ENCODE peak calls at places on chromosomes 4 and X, in four cellular contexts. P is H1, M is neural progenitor cell, U is lower leg skin. D is an unnamed sample.

GRCh38 chr4:113773014-113773413 is 11.5 kb upstream of the CAMK2D start:
- DNase-seq in P (no peak), M (no peak), U (no peak), D (no peak)

GRCh38 chr4:100949350-100949935 is 397.9 kb downstream of the PPP3CA start:
- DNase-seq in P (no peak), M (no peak), U (no peak), D (no peak)

GRCh38 chrX:9729161-9729885 is 36.3 kb downstream of the GPR143 start:
- DNase-seq in P (no peak), M (no peak), U (no peak), D (no peak)

GRCh38 chr4:183861426-183861825 is 43.7 kb upstream of the STOX2 start:
- DNase-seq in P (no peak), M (no peak), U (no peak), D (no peak)

GRCh38 chrX:45329217-45329616 is 128.5 kb upstream of the DIPK2B start:
- DNase-seq in P (no peak), M (no peak), U (no peak), D (no peak)

GRCh38 chrX:107076158-107076557 is 42.5 kb downstream of the RBM41 start:
- DNase-seq in P (no peak), M (no peak), U (no peak), D (no peak)

GRCh38 chr4:81807927-81808672 is 336.4 kb upstream of the RASGEF1B start:
- DNase-seq in P (no peak), M (no peak), U (no peak), D (no peak)

GRCh38 chrX:150544222-150544787 is 24.1 kb upstream of the MTM1 start:
- DNase-seq in P (no peak), M (peak), U (peak), D (no peak)

GRCh38 chr4:147339116-147339515 is 141.8 kb upstream of the EDNRA start:
- DNase-seq in P (no peak), M (no peak), U (no peak), D (no peak)

GRCh38 chr4:138455097-138455496 is 212.9 kb upstream of the SLC7A11 start:
- DNase-seq in P (no peak), M (no peak), U (no peak), D (no peak)

GRCh38 chr4:53586121-53586816 is 5.0 kb downstream of the LNX1 start:
- DNase-seq in P (no peak), M (no peak), U (no peak), D (peak)

GRCh38 chr4:138035781-138036258 is 206.3 kb downstream of the SLC7A11 start:
- DNase-seq in P (no peak), M (peak), U (no peak), D (peak)

GRCh38 chr4:37835031-37835430 is 8.5 kb downstream of the PGM2 start:
- DNase-seq in P (no peak), M (no peak), U (no peak), D (no peak)

GRCh38 chrX:920234-920799 is 289.7 kb downstream of the SHOX start:
- DNase-seq in P (no peak), M (no peak), U (no peak), D (no peak)

GRCh38 chr4:183240581-183241321 is 79.3 kb downstream of the CLDN22 start:
- DNase-seq in P (no peak), M (no peak), U (no peak), D (no peak)

GRCh38 chrX:47597222-47597621 is 15.0 kb downstream of the TIMP1 start:
- DNase-seq in P (no peak), M (no peak), U (no peak), D (no peak)

GRCh38 chrX:120120223-120120622 is 4.5 kb upstream of the RHOXF1 start:
- DNase-seq in P (no peak), M (no peak), U (no peak), D (no peak)

GRCh38 chrX:9390121-9390520 is 74.7 kb upstream of the TBL1X start:
- DNase-seq in P (no peak), M (no peak), U (no peak), D (no peak)

GRCh38 chrX:69314436-69315348 is 149.4 kb upstream of the PJA1 start:
- DNase-seq in P (no peak), M (peak), U (peak), D (no peak)

DNA sequence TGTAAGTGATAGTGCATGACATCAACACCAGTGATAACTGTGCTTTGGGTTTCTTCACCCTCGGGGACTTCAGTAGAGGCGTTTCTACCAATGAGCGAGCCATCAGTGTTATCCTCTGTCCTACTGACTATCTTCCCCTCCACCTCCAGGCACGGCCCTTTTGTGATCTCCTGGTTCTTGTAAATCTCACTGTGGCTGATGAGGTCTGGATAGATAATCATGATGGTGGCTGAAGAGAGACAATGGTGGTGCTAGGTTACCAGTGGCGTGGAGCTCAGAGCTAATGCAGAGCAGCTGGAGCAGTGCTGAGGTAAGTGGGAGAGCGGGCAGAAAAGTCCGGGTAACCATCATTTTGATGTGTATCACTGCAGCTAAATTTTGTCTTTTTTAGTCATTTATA is 816.6 kb downstream of the GLUD2 start:
- DNase-seq in P (no peak), M (no peak), U (peak), D (no peak)
- TF ChIP-seq CTCF in P (no peak), M (no peak), U (no peak), D (no peak)

DNA sequence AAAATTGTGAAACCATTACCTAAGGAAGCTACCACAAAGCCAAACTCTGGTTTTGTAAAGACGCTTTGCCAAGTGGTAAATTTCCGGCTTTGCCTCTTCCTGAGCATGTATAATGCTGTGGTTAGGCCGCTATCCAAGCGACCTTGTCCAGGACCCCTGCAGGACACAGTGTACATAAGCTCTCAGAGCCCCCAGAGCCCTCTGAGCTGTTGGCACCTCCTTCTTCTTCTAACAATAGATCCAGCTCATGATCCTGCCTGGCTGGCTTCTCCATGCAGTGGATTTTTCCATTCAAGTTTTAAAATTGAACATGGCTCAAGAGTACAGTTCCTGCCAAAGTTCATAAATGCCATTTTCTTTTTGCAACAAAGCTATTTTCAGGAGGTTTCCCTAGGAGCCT is 326.7 kb downstream of the MAPK10 start:
- DNase-seq in P (no peak), M (no peak), U (no peak), D (peak)
- TF ChIP-seq CTCF in P (no peak), M (no peak), U (no peak), D (no peak)

DNA sequence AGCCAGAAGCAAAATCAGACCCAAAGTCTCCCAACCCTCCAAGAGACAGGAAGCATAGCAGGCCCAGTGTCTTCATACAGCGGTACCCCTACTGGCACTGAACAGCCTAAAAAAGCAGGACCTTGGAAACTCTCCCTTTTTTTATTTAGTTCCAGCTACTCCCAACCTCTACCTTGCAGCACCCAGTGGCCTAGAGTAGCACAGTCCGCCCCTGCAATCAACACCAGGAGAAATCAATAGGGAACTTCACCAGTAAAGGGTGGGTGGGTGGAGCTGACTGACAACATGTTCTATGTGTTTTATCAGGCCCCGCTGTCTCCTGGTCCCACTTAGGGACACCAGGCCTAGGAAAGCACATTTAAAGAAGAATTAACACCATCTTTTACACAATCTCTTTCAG is 378.5 kb upstream of the CT83 start:
- DNase-seq in P (no peak), M (no peak), U (no peak), D (no peak)
- TF ChIP-seq CTCF in P (no peak), M (no peak), U (no peak), D (no peak)

DNA sequence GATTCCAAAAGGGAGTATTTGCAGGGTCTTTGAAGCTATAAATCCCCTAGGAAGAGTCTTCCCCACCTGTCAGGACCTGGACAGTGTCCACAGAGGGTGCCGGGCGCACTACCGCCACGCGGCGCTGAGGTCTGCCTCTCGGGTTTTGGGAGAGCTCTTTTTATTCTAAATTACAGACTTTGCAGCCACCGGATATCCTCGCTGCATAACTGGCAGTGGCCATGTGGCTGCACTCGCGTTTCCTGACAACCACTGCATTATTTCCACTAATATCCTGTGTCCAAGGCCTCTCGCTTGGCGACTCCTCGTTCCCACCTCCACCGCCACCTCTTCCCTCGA is 608 bp upstream of the TMEM131L start:
- DNase-seq in P (no peak), M (peak), U (no peak), D (peak)
- TF ChIP-seq CTCF in P (no peak), M (no peak), U (no peak), D (no peak)

GRCh38 chr4:19983072-19983471 is 268.6 kb upstream of the SLIT2 start:
- DNase-seq in P (no peak), M (no peak), U (no peak), D (no peak)
- TF ChIP-seq CTCF in P (no peak), M (no peak), U (no peak), D (no peak)

DNA sequence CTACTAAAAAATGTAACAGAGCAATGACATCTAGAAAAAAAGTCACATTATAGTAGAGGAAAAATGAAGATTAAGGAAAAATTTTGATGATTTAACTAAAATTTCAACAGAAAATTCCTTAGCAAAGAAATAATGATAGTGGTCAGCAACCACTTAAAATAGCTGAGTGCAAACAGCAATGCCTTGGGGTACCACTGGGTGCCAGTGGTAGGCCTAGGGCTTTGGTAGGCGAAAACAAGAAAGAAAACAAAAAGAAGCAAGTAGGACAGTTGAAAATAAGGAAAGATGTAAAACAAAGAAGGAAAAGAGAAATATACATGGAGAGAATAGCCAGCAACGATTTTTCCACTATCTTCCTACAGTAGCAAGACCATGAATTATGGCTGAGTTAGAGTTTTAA is 313.5 kb upstream of the IRS4 start:
- DNase-seq in P (no peak), M (peak), U (no peak), D (no peak)
- TF ChIP-seq CTCF in P (peak), M (peak), U (no peak), D (no peak)

GRCh38 chrX:49842603-49843002 is 13.5 kb downstream of the PAGE4 start:
- DNase-seq in P (no peak), M (no peak), U (no peak), D (no peak)

GRCh38 chrX:49844622-49845021 is 15.5 kb downstream of the PAGE4 start:
- DNase-seq in P (no peak), M (no peak), U (no peak), D (no peak)

GRCh38 chrX:49846004-49846403 is 16.9 kb downstream of the PAGE4 start:
- DNase-seq in P (no peak), M (no peak), U (no peak), D (no peak)

GRCh38 chrX:49838374-49838773 is 9.3 kb downstream of the PAGE4 start:
- DNase-seq in P (no peak), M (peak), U (no peak), D (no peak)

GRCh38 chrX:49840679-49841078 is 11.6 kb downstream of the PAGE4 start:
- DNase-seq in P (peak), M (peak), U (no peak), D (peak)
- TF ChIP-seq CTCF in P (peak), M (peak), U (no peak), D (no peak)

DNA sequence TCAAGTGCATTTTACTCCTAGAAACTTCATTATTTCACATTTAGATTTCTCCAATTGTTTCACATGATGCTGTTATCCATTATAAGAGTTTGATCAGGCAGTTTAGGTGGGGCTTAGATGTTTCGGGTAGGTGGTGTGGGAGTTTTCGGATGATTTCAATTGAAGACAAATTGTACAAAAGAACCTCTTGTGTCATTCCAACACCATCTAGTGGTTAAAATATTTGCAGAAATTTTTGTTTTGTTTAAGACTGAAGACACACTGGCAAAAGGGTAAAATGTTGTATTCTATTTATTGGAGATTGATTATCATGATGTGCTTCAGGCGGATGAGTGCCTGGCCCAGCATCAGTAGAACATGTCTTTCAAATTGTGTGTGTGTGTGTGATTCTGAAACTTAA is 212.7 kb downstream of the SH3BGRL start:
- DNase-seq in P (no peak), M (no peak), U (no peak), D (no peak)
- TF ChIP-seq CTCF in P (no peak), M (no peak), U (no peak), D (no peak)

D was measured in heart right ventricle.